ENCODE peak calls at places on chromosomes 6 and 20, in eight cellular contexts. N is activated T-helper 1 cell treated with anti-CD3 and anti-CD28 coated beads, Interleukin-2, amount 50 U/mL, for 16 hours; E is NCI-H1436; S is C1 segment of cervical spinal cord; I is heart right ventricle; T is psoas muscle; C is RKO; B is effector CD4-positive, alpha-beta T cell. A is an unnamed sample.

GRCh38 chr6:94600648-94601047 is 976.7 kb upstream of the MANEA start:
- DNase-seq in N (no peak), E (no peak), S (no peak), I (no peak), T (no peak), C (no peak), B (no peak), A (no peak)

GRCh38 chr20:40218971-40219370 is 470.1 kb downstream of the MAFB start:
- DNase-seq in N (no peak), E (no peak), S (no peak), I (no peak), T (no peak), C (no peak), B (no peak), A (no peak)

GRCh38 chr6:1215884-1216487 is 95.9 kb upstream of the FOXQ1 start:
- DNase-seq in N (no peak), E (no peak), S (no peak), I (no peak), T (no peak), C (no peak), B (no peak), A (no peak)

GRCh38 chr6:165728196-165728595 is 65.2 kb upstream of the PDE10A start:
- DNase-seq in N (no peak), E (no peak), S (no peak), I (no peak), T (no peak), C (no peak), B (no peak), A (no peak)

GRCh38 chr6:160030103-160030502 is 61.2 kb downstream of the IGF2R start:
- DNase-seq in N (no peak), E (peak), S (peak), I (peak), T (peak), C (no peak), B (no peak), A (no peak)

GRCh38 chr20:44706371-44707258 is 8.6 kb upstream of the CCN5 start:
- DNase-seq in N (no peak), E (no peak), S (no peak), I (no peak), T (peak), C (no peak), B (no peak), A (no peak)

GRCh38 chr20:51791626-51792025 is 10.7 kb downstream of the SALL4 start:
- DNase-seq in N (no peak), E (no peak), S (no peak), I (no peak), T (no peak), C (no peak), B (no peak), A (no peak)

GRCh38 chr6:77292564-77293546 is 170.4 kb downstream of the HTR1B start:
- DNase-seq in N (no peak), E (no peak), S (no peak), I (no peak), T (no peak), C (no peak), B (no peak), A (no peak)

GRCh38 chr20:46939566-46939965 is 44.9 kb downstream of the EYA2 start:
- DNase-seq in N (no peak), E (no peak), S (no peak), I (no peak), T (no peak), C (no peak), B (no peak), A (no peak)

GRCh38 chr20:31641391-31641790 is 3.7 kb downstream of the COX4I2 start:
- DNase-seq in N (no peak), E (no peak), S (no peak), I (no peak), T (no peak), C (no peak), B (no peak), A (no peak)

GRCh38 chr6:161947371-161947770 is 673.5 kb upstream of the AGPAT4 start:
- DNase-seq in N (no peak), E (no peak), S (no peak), I (no peak), T (no peak), C (no peak), B (no peak), A (no peak)

GRCh38 chr6:125986956-125987617 is 747 bp downstream of the TRMT11 start:
- DNase-seq in N (no peak), E (no peak), S (no peak), I (no peak), T (no peak), C (peak), B (no peak), A (no peak)

GRCh38 chr6:17580518-17581048 is 19.5 kb upstream of the FAM8A1 start:
- DNase-seq in N (no peak), E (no peak), S (no peak), I (no peak), T (peak), C (no peak), B (no peak), A (peak)

GRCh38 chr6:9623985-9624384 is 790.9 kb downstream of the TFAP2A start:
- DNase-seq in N (no peak), E (no peak), S (no peak), I (no peak), T (no peak), C (no peak), B (no peak), A (no peak)

GRCh38 chr6:165735065-165735464 is 72.0 kb upstream of the PDE10A start:
- DNase-seq in N (no peak), E (no peak), S (no peak), I (no peak), T (no peak), C (no peak), B (no peak), A (no peak)

GRCh38 chr6:81166770-81167169 is 585.7 kb downstream of the TENT5A start:
- DNase-seq in N (no peak), E (no peak), S (no peak), I (no peak), T (no peak), C (no peak), B (no peak), A (no peak)

GRCh38 chr6:163457637-163458561 is 43.4 kb downstream of the QKI start:
- DNase-seq in N (no peak), E (no peak), S (no peak), I (no peak), T (no peak), C (peak), B (no peak), A (no peak)

GRCh38 chr6:129517288-129517687 is 192.7 kb downstream of the ARHGAP18 start:
- DNase-seq in N (no peak), E (no peak), S (no peak), I (no peak), T (no peak), C (no peak), B (no peak), A (no peak)

GRCh38 chr20:31861346-31862156 is 8.8 kb downstream of the DUSP15 start:
- DNase-seq in N (peak), E (peak), S (no peak), I (peak), T (peak), C (peak), B (peak), A (peak)

GRCh38 chr6:32102255-32102654 is 6.9 kb downstream of the TNXB start:
- DNase-seq in N (no peak), E (no peak), S (no peak), I (no peak), T (no peak), C (no peak), B (no peak), A (no peak)

GRCh38 chr6:116530436-116530835 is 15.0 kb downstream of the TRAPPC3L start:
- DNase-seq in N (no peak), E (peak), S (no peak), I (no peak), T (no peak), C (no peak), B (no peak), A (no peak)

GRCh38 chr6:131762984-131763383 is 44.8 kb upstream of the ENPP1 start:
- DNase-seq in N (no peak), E (no peak), S (no peak), I (no peak), T (no peak), C (no peak), B (no peak), A (no peak)

GRCh38 chr20:24840121-24840713 is 108.9 kb upstream of the CST7 start:
- DNase-seq in N (no peak), E (no peak), S (no peak), I (no peak), T (no peak), C (no peak), B (no peak), A (no peak)

GRCh38 chr6:77561768-77562314 is 91.0 kb upstream of the MEI4 start:
- DNase-seq in N (no peak), E (peak), S (no peak), I (no peak), T (no peak), C (no peak), B (no peak), A (no peak)

GRCh38 chr20:22701679-22702308 is 117.4 kb upstream of the FOXA2 start:
- DNase-seq in N (no peak), E (no peak), S (no peak), I (no peak), T (no peak), C (no peak), B (no peak), A (no peak)